ENCODE peak calls at places on chromosomes 16 and 17, in nine cellular contexts. One of them, this sample, is unnamed.

GRCh38 chr17:45262516-45263476 is 902 bp upstream of the SPATA32 start:
- DNase-seq in naive thymus-derived CD4-positive, alpha-beta T cell: no peak
- DNase-seq in AG10803: peak; percentile 39
- DNase-seq in left lung: no peak
- DNase-seq in esophagus squamous epithelium: no peak
- DNase-seq in fibroblast of mammary gland: peak; percentile 78
- DNase-seq in fibroblast of lung: peak; percentile 51
- DNase-seq in mesendoderm: no peak
- DNase-seq in skeletal muscle cell: peak; percentile 56
- DNase-seq in this sample: no peak

GRCh38 chr17:80942360-80943345 is 49.0 kb upstream of the CHMP6 start:
- DNase-seq in naive thymus-derived CD4-positive, alpha-beta T cell: no peak
- DNase-seq in AG10803: peak; percentile 91
- DNase-seq in left lung: peak; percentile 83
- DNase-seq in esophagus squamous epithelium: peak; percentile 17
- DNase-seq in fibroblast of mammary gland: peak; percentile 88
- DNase-seq in fibroblast of lung: peak; percentile 84
- DNase-seq in mesendoderm: no peak
- DNase-seq in skeletal muscle cell: peak; percentile 71
- DNase-seq in this sample: peak; percentile 94

GRCh38 chr16:69763557-69763942 is 1.4 kb downstream of the WWP2 start:
- DNase-seq in naive thymus-derived CD4-positive, alpha-beta T cell: no peak
- DNase-seq in AG10803: no peak
- DNase-seq in left lung: no peak
- DNase-seq in esophagus squamous epithelium: no peak
- DNase-seq in fibroblast of mammary gland: no peak
- DNase-seq in fibroblast of lung: no peak
- DNase-seq in mesendoderm: no peak
- DNase-seq in skeletal muscle cell: no peak
- DNase-seq in this sample: no peak

GRCh38 chr17:66431910-66432309 is 129.5 kb downstream of the PRKCA start:
- DNase-seq in naive thymus-derived CD4-positive, alpha-beta T cell: no peak
- DNase-seq in AG10803: peak; percentile 85
- DNase-seq in left lung: no peak
- DNase-seq in esophagus squamous epithelium: no peak
- DNase-seq in fibroblast of mammary gland: peak; percentile 91
- DNase-seq in fibroblast of lung: peak; percentile 91
- DNase-seq in mesendoderm: no peak
- DNase-seq in skeletal muscle cell: peak; percentile 66
- DNase-seq in this sample: no peak

GRCh38 chr16:1534021-1535020 is 855 bp downstream of the TMEM204 start:
- DNase-seq in naive thymus-derived CD4-positive, alpha-beta T cell: no peak
- DNase-seq in AG10803: peak; percentile 29
- DNase-seq in left lung: peak; percentile 80
- DNase-seq in esophagus squamous epithelium: no peak
- DNase-seq in fibroblast of mammary gland: peak; percentile 25
- DNase-seq in fibroblast of lung: no peak
- DNase-seq in mesendoderm: no peak
- DNase-seq in skeletal muscle cell: no peak
- DNase-seq in this sample: no peak

GRCh38 chr16:83205896-83206295 is 579.1 kb downstream of the CDH13 start:
- DNase-seq in naive thymus-derived CD4-positive, alpha-beta T cell: no peak
- DNase-seq in AG10803: peak; percentile 5
- DNase-seq in left lung: no peak
- DNase-seq in esophagus squamous epithelium: no peak
- DNase-seq in fibroblast of mammary gland: no peak
- DNase-seq in fibroblast of lung: peak; percentile 14
- DNase-seq in mesendoderm: no peak
- DNase-seq in skeletal muscle cell: no peak
- DNase-seq in this sample: no peak

GRCh38 chr16:84478172-84478948 is 26.1 kb downstream of the MEAK7 start:
- DNase-seq in naive thymus-derived CD4-positive, alpha-beta T cell: no peak
- DNase-seq in AG10803: peak; percentile 62
- DNase-seq in left lung: no peak
- DNase-seq in esophagus squamous epithelium: no peak
- DNase-seq in fibroblast of mammary gland: peak; percentile 91
- DNase-seq in fibroblast of lung: peak; percentile 87
- DNase-seq in mesendoderm: no peak
- DNase-seq in skeletal muscle cell: peak; percentile 47
- DNase-seq in this sample: no peak

GRCh38 chr16:67663151-67663876 is 2.6 kb downstream of the PARD6A start:
- DNase-seq in naive thymus-derived CD4-positive, alpha-beta T cell: no peak
- DNase-seq in AG10803: no peak
- DNase-seq in left lung: peak; percentile 73
- DNase-seq in esophagus squamous epithelium: no peak
- DNase-seq in fibroblast of mammary gland: no peak
- DNase-seq in fibroblast of lung: no peak
- DNase-seq in mesendoderm: peak; percentile 64
- DNase-seq in skeletal muscle cell: no peak
- DNase-seq in this sample: peak; percentile 75

GRCh38 chr16:83895942-83896341 is 3.0 kb upstream of the MLYCD start:
- DNase-seq in naive thymus-derived CD4-positive, alpha-beta T cell: no peak
- DNase-seq in AG10803: no peak
- DNase-seq in left lung: no peak
- DNase-seq in esophagus squamous epithelium: no peak
- DNase-seq in fibroblast of mammary gland: no peak
- DNase-seq in fibroblast of lung: no peak
- DNase-seq in mesendoderm: no peak
- DNase-seq in skeletal muscle cell: no peak
- DNase-seq in this sample: no peak

GRCh38 chr16:1165511-1165910 is 12.6 kb downstream of the CACNA1H start:
- DNase-seq in naive thymus-derived CD4-positive, alpha-beta T cell: no peak
- DNase-seq in AG10803: no peak
- DNase-seq in left lung: no peak
- DNase-seq in esophagus squamous epithelium: no peak
- DNase-seq in fibroblast of mammary gland: no peak
- DNase-seq in fibroblast of lung: no peak
- DNase-seq in mesendoderm: no peak
- DNase-seq in skeletal muscle cell: no peak
- DNase-seq in this sample: no peak

GRCh38 chr17:34721326-34721725 is 141.9 kb downstream of the TMEM132E start:
- DNase-seq in naive thymus-derived CD4-positive, alpha-beta T cell: no peak
- DNase-seq in AG10803: no peak
- DNase-seq in left lung: no peak
- DNase-seq in esophagus squamous epithelium: no peak
- DNase-seq in fibroblast of mammary gland: no peak
- DNase-seq in fibroblast of lung: no peak
- DNase-seq in mesendoderm: no peak
- DNase-seq in skeletal muscle cell: no peak
- DNase-seq in this sample: no peak

GRCh38 chr16:66133641-66134402 is 232.7 kb upstream of the CDH5 start:
- DNase-seq in naive thymus-derived CD4-positive, alpha-beta T cell: no peak
- DNase-seq in AG10803: peak; percentile 88
- DNase-seq in left lung: no peak
- DNase-seq in esophagus squamous epithelium: no peak
- DNase-seq in fibroblast of mammary gland: peak; percentile 17
- DNase-seq in fibroblast of lung: peak; percentile 82
- DNase-seq in mesendoderm: no peak
- DNase-seq in skeletal muscle cell: no peak
- DNase-seq in this sample: no peak

GRCh38 chr17:71709271-71709670 is 411.5 kb upstream of the SOX9 start:
- DNase-seq in naive thymus-derived CD4-positive, alpha-beta T cell: no peak
- DNase-seq in AG10803: peak; percentile 94
- DNase-seq in left lung: no peak
- DNase-seq in esophagus squamous epithelium: no peak
- DNase-seq in fibroblast of mammary gland: no peak
- DNase-seq in fibroblast of lung: peak; percentile 13
- DNase-seq in mesendoderm: no peak
- DNase-seq in skeletal muscle cell: peak; percentile 12
- DNase-seq in this sample: no peak

GRCh38 chr17:48127371-48128051 is 19.9 kb downstream of the SNX11 start:
- DNase-seq in naive thymus-derived CD4-positive, alpha-beta T cell: no peak
- DNase-seq in AG10803: peak; percentile 46
- DNase-seq in left lung: no peak
- DNase-seq in esophagus squamous epithelium: no peak
- DNase-seq in fibroblast of mammary gland: no peak
- DNase-seq in fibroblast of lung: peak; percentile 52
- DNase-seq in mesendoderm: peak; percentile 34
- DNase-seq in skeletal muscle cell: no peak
- DNase-seq in this sample: no peak

GRCh38 chr17:2609091-2609490 is 15.6 kb downstream of the PAFAH1B1 start:
- DNase-seq in naive thymus-derived CD4-positive, alpha-beta T cell: no peak
- DNase-seq in AG10803: no peak
- DNase-seq in left lung: no peak
- DNase-seq in esophagus squamous epithelium: no peak
- DNase-seq in fibroblast of mammary gland: no peak
- DNase-seq in fibroblast of lung: no peak
- DNase-seq in mesendoderm: no peak
- DNase-seq in skeletal muscle cell: no peak
- DNase-seq in this sample: no peak

GRCh38 chr17:2610640-2611175 is 17.3 kb downstream of the PAFAH1B1 start:
- DNase-seq in naive thymus-derived CD4-positive, alpha-beta T cell: no peak
- DNase-seq in AG10803: no peak
- DNase-seq in left lung: no peak
- DNase-seq in esophagus squamous epithelium: no peak
- DNase-seq in fibroblast of mammary gland: peak; percentile 17
- DNase-seq in fibroblast of lung: no peak
- DNase-seq in mesendoderm: no peak
- DNase-seq in skeletal muscle cell: no peak
- DNase-seq in this sample: no peak

GRCh38 chr17:2611627-2612026 is 18.2 kb downstream of the PAFAH1B1 start:
- DNase-seq in naive thymus-derived CD4-positive, alpha-beta T cell: no peak
- DNase-seq in AG10803: no peak
- DNase-seq in left lung: no peak
- DNase-seq in esophagus squamous epithelium: no peak
- DNase-seq in fibroblast of mammary gland: no peak
- DNase-seq in fibroblast of lung: no peak
- DNase-seq in mesendoderm: no peak
- DNase-seq in skeletal muscle cell: no peak
- DNase-seq in this sample: no peak

GRCh38 chr17:2610195-2610594 is 16.7 kb downstream of the PAFAH1B1 start:
- DNase-seq in naive thymus-derived CD4-positive, alpha-beta T cell: no peak
- DNase-seq in AG10803: no peak
- DNase-seq in left lung: no peak
- DNase-seq in esophagus squamous epithelium: no peak
- DNase-seq in fibroblast of mammary gland: no peak
- DNase-seq in fibroblast of lung: no peak
- DNase-seq in mesendoderm: no peak
- DNase-seq in skeletal muscle cell: no peak
- DNase-seq in this sample: no peak

GRCh38 chr17:2608350-2608913 is 15.0 kb downstream of the PAFAH1B1 start:
- DNase-seq in naive thymus-derived CD4-positive, alpha-beta T cell: no peak
- DNase-seq in AG10803: no peak
- DNase-seq in left lung: no peak
- DNase-seq in esophagus squamous epithelium: no peak
- DNase-seq in fibroblast of mammary gland: no peak
- DNase-seq in fibroblast of lung: no peak
- DNase-seq in mesendoderm: no peak
- DNase-seq in skeletal muscle cell: no peak
- DNase-seq in this sample: no peak
- H3K4me3 ChIP-seq in naive thymus-derived CD4-positive, alpha-beta T cell: no peak overlapping the region
- H3K4me3 ChIP-seq in AG10803: no peak overlapping the region
- H3K4me3 ChIP-seq in left lung: no peak overlapping the region
- H3K4me3 ChIP-seq in esophagus squamous epithelium: no peak overlapping the region
- H3K4me3 ChIP-seq in fibroblast of mammary gland: no peak overlapping the region
- H3K4me3 ChIP-seq in fibroblast of lung: no peak overlapping the region
- H3K4me3 ChIP-seq in mesendoderm: no peak overlapping the region
- H3K4me3 ChIP-seq in skeletal muscle cell: no peak overlapping the region
- H3K4me3 ChIP-seq in this sample: no peak overlapping the region

GRCh38 chr17:76869878-76870714 is 1.9 kb downstream of the MGAT5B start:
- DNase-seq in naive thymus-derived CD4-positive, alpha-beta T cell: no peak
- DNase-seq in AG10803: no peak
- DNase-seq in left lung: no peak
- DNase-seq in esophagus squamous epithelium: no peak
- DNase-seq in fibroblast of mammary gland: no peak
- DNase-seq in fibroblast of lung: peak; percentile 8
- DNase-seq in mesendoderm: peak; percentile 51
- DNase-seq in skeletal muscle cell: no peak
- DNase-seq in this sample: no peak
- H3K4me3 ChIP-seq in naive thymus-derived CD4-positive, alpha-beta T cell: no peak overlapping the region
- H3K4me3 ChIP-seq in AG10803: no peak overlapping the region
- H3K4me3 ChIP-seq in left lung: peak overlapping the region; percentile 28
- H3K4me3 ChIP-seq in esophagus squamous epithelium: no peak overlapping the region
- H3K4me3 ChIP-seq in fibroblast of mammary gland: no peak overlapping the region
- H3K4me3 ChIP-seq in fibroblast of lung: no peak overlapping the region
- H3K4me3 ChIP-seq in mesendoderm: no peak overlapping the region
- H3K4me3 ChIP-seq in skeletal muscle cell: no peak overlapping the region
- H3K4me3 ChIP-seq in this sample: no peak overlapping the region

DNA sequence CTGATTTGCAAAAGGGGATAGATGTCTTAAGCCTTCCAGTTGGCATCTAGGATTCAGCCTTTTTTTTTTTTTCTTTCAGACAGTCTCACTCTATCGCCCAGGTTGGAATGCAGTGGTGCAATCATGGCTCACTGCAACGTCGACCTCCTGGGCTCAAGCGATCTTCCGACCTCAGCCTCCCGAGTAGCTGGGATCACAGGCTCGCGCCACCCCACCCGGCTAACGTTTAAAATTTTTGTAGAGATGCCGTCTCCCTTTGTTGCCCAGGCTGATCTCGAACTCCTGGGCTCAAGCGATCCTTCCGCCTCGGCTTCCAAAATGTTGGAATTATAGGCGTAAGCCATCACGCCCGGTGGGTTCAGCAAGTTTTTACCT is 571 bp upstream of the CCP110 start:
- DNase-seq in naive thymus-derived CD4-positive, alpha-beta T cell: no peak
- DNase-seq in AG10803: no peak
- DNase-seq in left lung: no peak
- DNase-seq in esophagus squamous epithelium: no peak
- DNase-seq in fibroblast of mammary gland: no peak
- DNase-seq in fibroblast of lung: no peak
- DNase-seq in mesendoderm: peak; percentile 19
- DNase-seq in skeletal muscle cell: no peak
- DNase-seq in this sample: no peak
- H3K4me3 ChIP-seq in naive thymus-derived CD4-positive, alpha-beta T cell: no peak overlapping the region
- H3K4me3 ChIP-seq in AG10803: no peak overlapping the region
- H3K4me3 ChIP-seq in left lung: peak overlapping the region; percentile 97
- H3K4me3 ChIP-seq in esophagus squamous epithelium: peak overlapping the region; percentile 99
- H3K4me3 ChIP-seq in fibroblast of mammary gland: no peak overlapping the region
- H3K4me3 ChIP-seq in fibroblast of lung: no peak overlapping the region
- H3K4me3 ChIP-seq in mesendoderm: no peak overlapping the region
- H3K4me3 ChIP-seq in skeletal muscle cell: no peak overlapping the region
- H3K4me3 ChIP-seq in this sample: no peak overlapping the region

DNA sequence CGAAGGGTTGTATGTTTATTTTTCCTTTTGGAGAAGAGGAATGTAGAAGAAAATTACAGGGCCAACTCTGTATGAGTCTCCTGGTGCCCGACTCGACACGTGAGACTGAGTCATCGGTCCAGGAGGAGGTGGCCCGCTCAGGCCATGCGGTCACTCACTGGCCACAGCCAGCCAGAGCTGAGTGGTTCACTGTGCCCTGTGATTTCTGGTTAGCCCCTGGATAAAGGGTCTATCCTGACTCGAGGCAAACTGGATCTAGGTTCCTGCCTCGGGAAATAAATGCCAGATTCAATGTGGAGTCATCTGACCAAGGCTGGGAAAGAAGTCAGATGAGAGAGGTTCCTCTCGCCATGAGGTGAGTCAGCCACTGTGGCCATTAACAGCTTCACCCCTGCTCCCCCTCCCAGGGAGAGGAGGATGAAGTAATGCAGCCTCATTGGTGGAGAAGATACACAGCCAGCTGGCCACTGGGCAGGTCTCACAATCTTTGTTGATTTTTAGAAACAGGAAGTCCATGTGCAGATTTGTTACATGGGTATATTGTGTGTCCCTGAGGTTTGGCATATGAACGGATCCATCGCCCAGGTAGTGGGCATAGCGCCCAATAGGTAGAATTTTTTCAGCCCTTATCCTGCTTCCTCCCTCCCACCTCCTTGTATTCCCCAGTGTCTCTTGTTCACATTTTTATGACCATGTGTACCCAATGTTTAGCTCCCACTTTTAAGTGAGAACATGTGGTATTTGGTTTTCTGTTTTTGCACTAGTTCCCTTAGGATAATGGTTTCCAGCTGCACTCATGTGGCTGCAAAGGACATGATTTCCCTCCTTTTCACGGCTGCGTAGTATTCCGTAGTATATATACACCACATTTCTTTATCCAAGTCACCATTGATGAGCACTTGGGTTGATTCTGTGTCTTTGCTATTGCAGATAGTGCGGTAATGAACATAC is 21.7 kb upstream of the USP36 start:
- DNase-seq in naive thymus-derived CD4-positive, alpha-beta T cell: no peak
- DNase-seq in AG10803: peak; percentile 95
- DNase-seq in left lung: peak; percentile 87
- DNase-seq in esophagus squamous epithelium: no peak
- DNase-seq in fibroblast of mammary gland: peak; percentile 98
- DNase-seq in fibroblast of lung: peak; percentile 97
- DNase-seq in mesendoderm: peak; percentile 65
- DNase-seq in skeletal muscle cell: peak; percentile 92
- DNase-seq in this sample: peak; percentile 95
- H3K4me3 ChIP-seq in naive thymus-derived CD4-positive, alpha-beta T cell: no peak overlapping the region
- H3K4me3 ChIP-seq in AG10803: peak overlapping the region; percentile 23
- H3K4me3 ChIP-seq in left lung: no peak overlapping the region
- H3K4me3 ChIP-seq in esophagus squamous epithelium: no peak overlapping the region
- H3K4me3 ChIP-seq in fibroblast of mammary gland: no peak overlapping the region
- H3K4me3 ChIP-seq in fibroblast of lung: no peak overlapping the region
- H3K4me3 ChIP-seq in mesendoderm: no peak overlapping the region
- H3K4me3 ChIP-seq in skeletal muscle cell: no peak overlapping the region
- H3K4me3 ChIP-seq in this sample: no peak overlapping the region

This sample was measured in aorta.